ENCODE peak calls at places on chromosome 6, in nine cellular contexts. V, M, A, H, C, D, E, Z and N are unnamed samples. For H3K4me1, the result is how much of the 10 kb centered on the place peaks cover.

GRCh38 chr6:84522135-84522535 is 242.3 kb downstream of the TBX18 start:
- DNase-seq in E (no peak), V (peak), Z (peak), A (peak), C (peak), H (no peak), D (no peak), M (no peak), N (no peak)

GRCh38 chr6:88843040-88843439 is 120.4 kb downstream of the RNGTT start:
- DNase-seq in C (no peak), Z (peak), M (no peak), V (peak), H (no peak), A (no peak), E (no peak), D (no peak), N (no peak)

GRCh38 chr6:73722318-73723060 is 26.5 kb downstream of the CD109 start:
- DNase-seq in A (no peak), E (no peak), Z (peak), M (no peak), C (no peak), V (peak), D (no peak), H (no peak), N (no peak)

GRCh38 chr6:26097268-26097875 is 10.1 kb downstream of the HFE start:
- DNase-seq in A (peak), E (peak), M (peak), V (peak), H (peak), D (peak), Z (peak), C (peak), N (peak)

GRCh38 chr6:30591008-30591407 is 19.8 kb downstream of the ABCF1 start:
- DNase-seq in D (no peak), M (no peak), Z (peak), C (peak), A (no peak), V (peak), E (no peak), H (no peak), N (no peak)

GRCh38 chr6:15362274-15363160 is 116.6 kb downstream of the JARID2 start:
- DNase-seq in V (no peak), E (no peak), C (no peak), D (no peak), A (no peak), Z (no peak), H (no peak), M (no peak), N (peak)

GRCh38 chr6:13554929-13555333 is 19.5 kb upstream of the SIRT5 start:
- DNase-seq in Z (peak), V (no peak), A (no peak), C (peak), D (peak), E (no peak), M (peak), H (no peak), N (no peak)

GRCh38 chr6:38973178-38974057 is 75.2 kb upstream of the GLP1R start:
- DNase-seq in A (peak), E (peak), H (peak), V (peak), M (peak), D (peak), C (peak), Z (peak), N (peak)

GRCh38 chr6:29661071-29661470 is 4.2 kb downstream of the MOG start:
- DNase-seq in M (peak), E (no peak), H (no peak), D (no peak), V (no peak), C (no peak), A (no peak), Z (no peak), N (no peak)

GRCh38 chr6:129936329-129937165 is 75.4 kb upstream of the TMEM244 start:
- DNase-seq in D (peak), M (peak), Z (peak), V (peak), A (peak), H (peak), C (peak), E (no peak), N (peak)

GRCh38 chr6:7543761-7544424 is 2.4 kb downstream of the DSP start:
- DNase-seq in V (peak), Z (no peak), C (peak), A (no peak), D (peak), H (no peak), M (peak), E (no peak), N (no peak)

GRCh38 chr6:77462359-77463307 is 658 bp downstream of the HTR1B start:
- DNase-seq in D (peak), Z (no peak), C (peak), M (peak), E (no peak), V (no peak), H (no peak), A (no peak), N (no peak)

GRCh38 chr6:19986691-19987438 is 149.7 kb downstream of the ID4 start:
- DNase-seq in A (no peak), D (no peak), E (no peak), V (no peak), H (no peak), M (no peak), Z (no peak), C (no peak), N (no peak)

GRCh38 chr6:72816022-72816421 is 194.2 kb downstream of the KCNQ5 start:
- DNase-seq in Z (no peak), C (no peak), M (no peak), H (no peak), V (no peak), E (no peak), D (no peak), A (no peak), N (no peak)

GRCh38 chr6:100202417-100203194 is 208.6 kb upstream of the MCHR2 start:
- DNase-seq in M (no peak), V (peak), H (no peak), C (peak), A (peak), E (no peak), D (no peak), Z (peak), N (no peak)

GRCh38 chr6:139313784-139314545 is 22.2 kb upstream of the TXLNB start:
- DNase-seq in M (peak), H (no peak), C (no peak), V (no peak), Z (no peak), E (no peak), D (peak), A (no peak), N (peak)

GRCh38 chr6:33112148-33112547 is 36.4 kb downstream of the HLA-DPB1 start:
- DNase-seq in V (peak), Z (peak), A (peak), C (peak), E (peak), D (no peak), H (peak), M (peak), N (peak)

GRCh38 chr6:166625356-166625755 is 1.7 kb downstream of the RPS6KA2 start:
- DNase-seq in A (no peak), H (no peak), Z (peak), E (peak), D (no peak), V (peak), M (no peak), C (peak), N (no peak)
- H3K4me1 ChIP-seq in A (under half), H (under half), Z (half or more), E (under half), D (under half), V (under half), M (under half), C (under half), N (under half)

GRCh38 chr6:122126894-122127293 is 272.6 kb upstream of the HSF2 start:
- DNase-seq in M (no peak), D (no peak), Z (no peak), V (no peak), H (no peak), E (no peak), C (no peak), A (no peak), N (no peak)

GRCh38 chr6:122129313-122130025 is 270.0 kb upstream of the HSF2 start:
- DNase-seq in M (no peak), A (no peak), Z (peak), V (no peak), H (no peak), E (no peak), C (no peak), D (no peak), N (no peak)

GRCh38 chr6:122130026-122130348 is 269.5 kb upstream of the HSF2 start:
- DNase-seq in V (no peak), C (no peak), D (no peak), H (no peak), M (no peak), E (no peak), Z (peak), A (no peak), N (no peak)

GRCh38 chr6:122124908-122125307 is 274.5 kb upstream of the HSF2 start:
- DNase-seq in Z (no peak), M (no peak), A (no peak), C (no peak), H (no peak), E (no peak), V (no peak), D (no peak), N (no peak)

GRCh38 chr6:122128445-122128844 is 271.0 kb upstream of the HSF2 start:
- DNase-seq in M (no peak), A (no peak), V (no peak), E (no peak), Z (no peak), C (no peak), D (no peak), H (no peak), N (no peak)
- TF ChIP-seq EZH2phosphoT487 in M (no peak), A (no peak), V (no peak), E (no peak), Z (no peak), C (no peak), D (no peak), H (no peak), N (no peak)

DNA sequence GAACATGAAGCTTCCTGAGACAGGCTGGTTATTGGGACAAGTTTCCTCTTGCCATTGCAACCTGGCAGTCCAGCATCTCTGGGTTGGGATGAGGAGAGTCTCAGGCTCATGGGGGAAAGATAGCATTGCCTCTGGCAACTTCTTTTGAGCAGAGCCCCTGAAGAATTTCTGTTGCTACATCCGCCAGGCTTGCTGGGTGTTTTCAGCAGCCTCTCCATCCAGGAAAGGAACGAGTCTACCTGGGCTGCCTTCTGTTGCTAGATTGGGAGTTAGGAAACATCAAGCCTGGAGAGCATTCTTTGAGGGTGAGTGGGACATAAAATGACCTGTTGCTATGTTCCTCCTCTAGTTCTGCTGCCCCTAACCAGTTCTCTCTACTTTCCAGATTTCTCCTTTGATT is 313.5 kb downstream of the RFPL4B start:
- DNase-seq in H (no peak), E (no peak), D (no peak), V (no peak), M (no peak), Z (no peak), C (no peak), A (no peak), N (no peak)
- H3K4me2 ChIP-seq in H (no peak), E (no peak), D (no peak), V (no peak), M (no peak), Z (no peak), C (no peak), A (no peak), N (no peak)

DNA sequence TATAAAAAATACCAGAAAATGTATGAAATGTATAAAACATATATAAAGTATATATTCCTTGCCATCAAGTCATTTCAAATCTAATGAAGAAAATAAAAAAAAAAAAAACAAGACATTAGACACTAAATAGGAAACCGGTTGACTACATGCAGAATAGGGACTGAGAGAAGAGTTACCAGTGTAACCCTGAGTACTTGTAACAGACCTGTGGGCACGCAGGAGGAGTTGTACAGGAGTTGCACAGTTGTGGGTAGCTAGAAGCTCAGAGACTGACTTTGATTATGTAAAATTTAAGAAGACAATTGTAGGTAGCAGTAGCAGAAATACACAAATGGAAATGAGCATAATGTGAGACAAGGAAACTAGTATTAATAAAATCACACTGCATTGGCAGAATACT is 112.4 kb upstream of the DST start:
- DNase-seq in C (no peak), H (no peak), A (no peak), Z (no peak), V (no peak), M (no peak), D (no peak), E (no peak), N (no peak)
- H3K4me1 ChIP-seq in C (under half), H (under half), A (half or more), Z (half or more), V (half or more), M (half or more), D (half or more), E (under half), N (under half)

DNA sequence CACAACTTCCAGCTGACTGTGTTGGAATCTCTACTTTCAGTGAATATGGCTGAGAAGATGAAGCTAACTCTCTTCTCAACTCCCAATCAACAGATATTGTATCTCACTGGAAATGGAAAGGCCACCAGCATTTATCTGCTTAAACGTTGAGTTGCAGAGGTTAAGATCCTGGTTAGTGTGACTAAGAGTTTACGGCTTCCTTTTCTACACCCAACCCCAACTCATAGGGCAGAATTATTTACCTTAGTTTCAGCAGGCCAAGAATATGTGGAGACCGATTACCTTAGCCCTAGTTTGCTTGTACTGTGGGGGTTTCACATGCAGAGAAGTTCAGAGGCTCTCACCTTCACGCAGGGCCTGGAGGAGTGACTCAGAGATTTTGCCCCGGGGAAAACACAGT is 1026.6 kb downstream of the EYS start:
- DNase-seq in A (no peak), C (peak), E (no peak), V (peak), M (no peak), D (no peak), H (no peak), Z (no peak), N (no peak)
- TF ChIP-seq EZH2phosphoT487 in A (no peak), C (no peak), E (no peak), V (no peak), M (no peak), D (no peak), H (no peak), Z (no peak), N (no peak)

GRCh38 chr6:3665608-3666007 is 85.9 kb downstream of the PXDC1 start:
- DNase-seq in D (no peak), V (no peak), Z (no peak), C (no peak), E (no peak), A (no peak), M (peak), H (no peak), N (no peak)
- H3K4me2 ChIP-seq in D (no peak), V (no peak), Z (no peak), C (peak), E (no peak), A (no peak), M (peak), H (no peak), N (no peak)

GRCh38 chr6:16966821-16967817 is 134.7 kb upstream of the STMND1 start:
- DNase-seq in V (no peak), C (no peak), H (no peak), D (no peak), M (no peak), A (no peak), Z (peak), E (no peak), N (no peak)
- H3K4me1 ChIP-seq in V (under half), C (under half), H (under half), D (under half), M (under half), A (under half), Z (under half), E (under half), N (under half)

DNA sequence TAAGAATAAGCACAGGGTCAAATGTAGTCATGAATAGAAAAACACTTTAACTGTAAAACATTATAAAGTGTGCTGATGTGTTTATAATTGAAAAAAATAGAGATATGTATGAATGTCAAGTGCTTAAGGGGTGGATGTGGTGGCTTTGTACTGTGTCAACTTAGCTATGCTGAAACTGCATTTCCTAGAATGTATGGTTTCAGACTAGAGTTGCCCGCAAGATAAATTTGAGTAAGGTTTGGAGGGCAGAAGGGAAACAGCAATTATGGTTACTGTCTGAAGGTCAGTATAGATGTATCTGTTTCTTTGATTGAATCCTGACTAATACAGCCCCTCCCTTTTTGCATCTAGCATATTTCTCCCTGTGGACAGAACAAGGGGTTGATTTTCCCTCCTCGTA is 288.1 kb upstream of the MOCS1 start:
- DNase-seq in D (no peak), C (no peak), E (no peak), M (no peak), Z (no peak), V (no peak), H (no peak), A (no peak), N (no peak)
- TF ChIP-seq EZH2phosphoT487 in D (no peak), C (no peak), E (no peak), M (no peak), Z (no peak), V (no peak), H (no peak), A (no peak), N (no peak)